ENCODE peak calls at places on chromosomes 3 and 15, in nine cellular contexts. One of them, this sample, is unnamed.
A peak's percentile ranks its signal among the peaks of the same experiment; 100 is the strongest.

GRCh38 chr3:19543212-19543841 is 390.7 kb downstream of the EFHB start:
- DNase-seq in sigmoid colon: no peak
- DNase-seq in fibroblast of pulmonary artery: peak; percentile 0
- DNase-seq in GM06990: peak; percentile 36
- DNase-seq in choroid plexus epithelial cell: no peak
- DNase-seq in Panc1: peak; percentile 8
- DNase-seq in fibroblast of the aortic adventitia: no peak
- DNase-seq in upper lobe of right lung: no peak
- DNase-seq in prostate gland: no peak
- DNase-seq in this sample: no peak

GRCh38 chr3:108972482-108972881 is 18.8 kb upstream of the GUCA1C start:
- DNase-seq in sigmoid colon: no peak
- DNase-seq in fibroblast of pulmonary artery: no peak
- DNase-seq in GM06990: no peak
- DNase-seq in choroid plexus epithelial cell: no peak
- DNase-seq in Panc1: no peak
- DNase-seq in fibroblast of the aortic adventitia: no peak
- DNase-seq in upper lobe of right lung: no peak
- DNase-seq in prostate gland: no peak
- DNase-seq in this sample: no peak

GRCh38 chr15:72202302-72202701 is 4.7 kb upstream of the GRAMD2A start:
- DNase-seq in sigmoid colon: no peak
- DNase-seq in fibroblast of pulmonary artery: no peak
- DNase-seq in GM06990: no peak
- DNase-seq in choroid plexus epithelial cell: no peak
- DNase-seq in Panc1: no peak
- DNase-seq in fibroblast of the aortic adventitia: no peak
- DNase-seq in upper lobe of right lung: no peak
- DNase-seq in prostate gland: no peak
- DNase-seq in this sample: no peak

GRCh38 chr3:16286672-16287604 is 21.9 kb downstream of the OXNAD1 start:
- DNase-seq in sigmoid colon: no peak
- DNase-seq in fibroblast of pulmonary artery: no peak
- DNase-seq in GM06990: no peak
- DNase-seq in choroid plexus epithelial cell: no peak
- DNase-seq in Panc1: no peak
- DNase-seq in fibroblast of the aortic adventitia: no peak
- DNase-seq in upper lobe of right lung: no peak
- DNase-seq in prostate gland: no peak
- DNase-seq in this sample: no peak

GRCh38 chr3:15283702-15284101 is 48.7 kb downstream of the SH3BP5 start:
- DNase-seq in sigmoid colon: no peak
- DNase-seq in fibroblast of pulmonary artery: no peak
- DNase-seq in GM06990: no peak
- DNase-seq in choroid plexus epithelial cell: no peak
- DNase-seq in Panc1: no peak
- DNase-seq in fibroblast of the aortic adventitia: no peak
- DNase-seq in upper lobe of right lung: no peak
- DNase-seq in prostate gland: no peak
- DNase-seq in this sample: no peak

GRCh38 chr3:119413603-119414280 is 49.7 kb downstream of the TMEM39A start:
- DNase-seq in sigmoid colon: no peak
- DNase-seq in fibroblast of pulmonary artery: no peak
- DNase-seq in GM06990: no peak
- DNase-seq in choroid plexus epithelial cell: no peak
- DNase-seq in Panc1: no peak
- DNase-seq in fibroblast of the aortic adventitia: no peak
- DNase-seq in upper lobe of right lung: no peak
- DNase-seq in prostate gland: no peak
- DNase-seq in this sample: no peak

GRCh38 chr15:79595271-79595670 is 163.1 kb downstream of the MINAR1 start:
- DNase-seq in sigmoid colon: no peak
- DNase-seq in fibroblast of pulmonary artery: no peak
- DNase-seq in GM06990: no peak
- DNase-seq in choroid plexus epithelial cell: no peak
- DNase-seq in Panc1: no peak
- DNase-seq in fibroblast of the aortic adventitia: no peak
- DNase-seq in upper lobe of right lung: no peak
- DNase-seq in prostate gland: no peak
- DNase-seq in this sample: no peak

GRCh38 chr15:72184165-72184811 is 13.3 kb downstream of the GRAMD2A start:
- DNase-seq in sigmoid colon: no peak
- DNase-seq in fibroblast of pulmonary artery: no peak
- DNase-seq in GM06990: no peak
- DNase-seq in choroid plexus epithelial cell: peak; percentile 22
- DNase-seq in Panc1: no peak
- DNase-seq in fibroblast of the aortic adventitia: peak; percentile 15
- DNase-seq in upper lobe of right lung: peak; percentile 92
- DNase-seq in prostate gland: no peak
- DNase-seq in this sample: peak; percentile 30

GRCh38 chr15:74203914-74204431 is 1.4 kb upstream of the STRA6 start:
- DNase-seq in sigmoid colon: no peak
- DNase-seq in fibroblast of pulmonary artery: peak; percentile 66
- DNase-seq in GM06990: no peak
- DNase-seq in choroid plexus epithelial cell: peak; percentile 82
- DNase-seq in Panc1: no peak
- DNase-seq in fibroblast of the aortic adventitia: peak; percentile 93
- DNase-seq in upper lobe of right lung: no peak
- DNase-seq in prostate gland: no peak
- DNase-seq in this sample: no peak

GRCh38 chr15:90205886-90206285 is 4.8 kb downstream of the SEMA4B start:
- DNase-seq in sigmoid colon: peak; percentile 72
- DNase-seq in fibroblast of pulmonary artery: no peak
- DNase-seq in GM06990: no peak
- DNase-seq in choroid plexus epithelial cell: no peak
- DNase-seq in Panc1: no peak
- DNase-seq in fibroblast of the aortic adventitia: no peak
- DNase-seq in upper lobe of right lung: no peak
- DNase-seq in prostate gland: no peak
- DNase-seq in this sample: no peak

GRCh38 chr3:64687781-64688515 is at the start of gene ADAMTS9:
- DNase-seq in sigmoid colon: peak; percentile 91
- DNase-seq in fibroblast of pulmonary artery: peak; percentile 85
- DNase-seq in GM06990: no peak
- DNase-seq in choroid plexus epithelial cell: peak; percentile 77
- DNase-seq in Panc1: no peak
- DNase-seq in fibroblast of the aortic adventitia: peak; percentile 53
- DNase-seq in upper lobe of right lung: peak; percentile 88
- DNase-seq in prostate gland: peak; percentile 86
- DNase-seq in this sample: peak; percentile 65

GRCh38 chr3:170868577-170869239 is 1.3 kb downstream of the RPL22L1 start:
- DNase-seq in sigmoid colon: no peak
- DNase-seq in fibroblast of pulmonary artery: no peak
- DNase-seq in GM06990: no peak
- DNase-seq in choroid plexus epithelial cell: no peak
- DNase-seq in Panc1: no peak
- DNase-seq in fibroblast of the aortic adventitia: no peak
- DNase-seq in upper lobe of right lung: no peak
- DNase-seq in prostate gland: no peak
- DNase-seq in this sample: no peak

GRCh38 chr3:196792771-196793170 is 53.1 kb downstream of the PAK2 start:
- DNase-seq in sigmoid colon: no peak
- DNase-seq in fibroblast of pulmonary artery: peak; percentile 60
- DNase-seq in GM06990: no peak
- DNase-seq in choroid plexus epithelial cell: peak; percentile 57
- DNase-seq in Panc1: no peak
- DNase-seq in fibroblast of the aortic adventitia: peak; percentile 62
- DNase-seq in upper lobe of right lung: no peak
- DNase-seq in prostate gland: peak; percentile 68
- DNase-seq in this sample: no peak

GRCh38 chr3:45946307-45946706 is 3.0 kb downstream of the CXCR6 start:
- DNase-seq in sigmoid colon: no peak
- DNase-seq in fibroblast of pulmonary artery: no peak
- DNase-seq in GM06990: no peak
- DNase-seq in choroid plexus epithelial cell: no peak
- DNase-seq in Panc1: no peak
- DNase-seq in fibroblast of the aortic adventitia: no peak
- DNase-seq in upper lobe of right lung: no peak
- DNase-seq in prostate gland: no peak
- DNase-seq in this sample: no peak

GRCh38 chr3:178385280-178385952 is 150.8 kb upstream of the KCNMB2 start:
- DNase-seq in sigmoid colon: no peak
- DNase-seq in fibroblast of pulmonary artery: peak; percentile 66
- DNase-seq in GM06990: no peak
- DNase-seq in choroid plexus epithelial cell: peak; percentile 76
- DNase-seq in Panc1: peak; percentile 32
- DNase-seq in fibroblast of the aortic adventitia: peak; percentile 72
- DNase-seq in upper lobe of right lung: no peak
- DNase-seq in prostate gland: peak; percentile 33
- DNase-seq in this sample: peak; percentile 59

GRCh38 chr3:47416041-47416440 is 35.2 kb downstream of the PTPN23 start:
- DNase-seq in sigmoid colon: peak; percentile 64
- DNase-seq in fibroblast of pulmonary artery: no peak
- DNase-seq in GM06990: no peak
- DNase-seq in choroid plexus epithelial cell: no peak
- DNase-seq in Panc1: no peak
- DNase-seq in fibroblast of the aortic adventitia: no peak
- DNase-seq in upper lobe of right lung: no peak
- DNase-seq in prostate gland: no peak
- DNase-seq in this sample: no peak

GRCh38 chr15:85404922-85405293 is 24.5 kb downstream of the AKAP13 start:
- DNase-seq in sigmoid colon: no peak
- DNase-seq in fibroblast of pulmonary artery: peak; percentile 73
- DNase-seq in GM06990: no peak
- DNase-seq in choroid plexus epithelial cell: no peak
- DNase-seq in Panc1: no peak
- DNase-seq in fibroblast of the aortic adventitia: peak; percentile 76
- DNase-seq in upper lobe of right lung: no peak
- DNase-seq in prostate gland: no peak
- DNase-seq in this sample: no peak

DNA sequence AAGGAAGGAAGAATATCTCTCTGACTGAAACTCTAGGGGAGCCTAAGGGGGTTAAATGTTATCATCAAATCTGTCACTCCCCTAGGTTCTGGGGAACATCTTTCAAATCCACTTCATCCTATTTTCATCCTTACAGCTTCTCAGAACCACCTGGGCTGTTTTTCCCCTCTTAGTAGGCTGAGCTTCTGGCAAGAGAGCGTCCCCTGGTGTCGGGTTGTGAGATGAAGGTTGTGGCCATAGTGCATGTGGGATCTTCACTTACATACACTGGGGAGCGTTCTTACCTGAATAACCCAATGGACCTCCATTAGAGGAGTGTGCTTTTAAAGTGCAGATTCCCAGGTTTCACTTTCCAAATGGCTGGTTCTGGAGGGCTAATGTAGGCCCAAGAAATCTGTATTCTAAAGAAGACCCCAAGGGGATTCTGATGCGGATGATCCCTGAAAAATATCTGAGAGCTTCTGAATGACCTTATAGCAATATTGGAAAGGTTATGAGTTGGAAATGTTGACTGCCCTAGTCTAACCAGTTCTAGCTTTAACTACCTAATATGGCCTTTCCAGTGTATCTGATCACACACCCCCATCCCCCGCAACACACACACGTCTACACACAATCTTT is 663.7 kb downstream of the AGBL1 start:
- DNase-seq in sigmoid colon: no peak
- DNase-seq in fibroblast of pulmonary artery: no peak
- DNase-seq in GM06990: no peak
- DNase-seq in choroid plexus epithelial cell: no peak
- DNase-seq in Panc1: peak; percentile 12
- DNase-seq in fibroblast of the aortic adventitia: no peak
- DNase-seq in upper lobe of right lung: no peak
- DNase-seq in prostate gland: peak; percentile 42
- DNase-seq in this sample: peak; percentile 41
- TF ChIP-seq CTCF in sigmoid colon: peak; percentile 41
- TF ChIP-seq CTCF in fibroblast of pulmonary artery: no peak
- TF ChIP-seq CTCF in GM06990: peak; percentile 66
- TF ChIP-seq CTCF in choroid plexus epithelial cell: peak; percentile 5
- TF ChIP-seq CTCF in Panc1: peak; percentile 70
- TF ChIP-seq CTCF in fibroblast of the aortic adventitia: no peak
- TF ChIP-seq CTCF in upper lobe of right lung: peak; percentile 48
- TF ChIP-seq CTCF in prostate gland: peak; percentile 58
- TF ChIP-seq CTCF in this sample: peak; percentile 75

GRCh38 chr3:161208931-161209330 is 12.2 kb upstream of the NMD3 start:
- DNase-seq in sigmoid colon: no peak
- DNase-seq in fibroblast of pulmonary artery: no peak
- DNase-seq in GM06990: no peak
- DNase-seq in choroid plexus epithelial cell: no peak
- DNase-seq in Panc1: no peak
- DNase-seq in fibroblast of the aortic adventitia: no peak
- DNase-seq in upper lobe of right lung: no peak
- DNase-seq in prostate gland: no peak
- DNase-seq in this sample: no peak
- TF ChIP-seq CTCF in sigmoid colon: no peak
- TF ChIP-seq CTCF in fibroblast of pulmonary artery: no peak
- TF ChIP-seq CTCF in GM06990: no peak
- TF ChIP-seq CTCF in choroid plexus epithelial cell: peak; percentile 6
- TF ChIP-seq CTCF in Panc1: peak; percentile 49
- TF ChIP-seq CTCF in fibroblast of the aortic adventitia: no peak
- TF ChIP-seq CTCF in upper lobe of right lung: no peak
- TF ChIP-seq CTCF in prostate gland: no peak
- TF ChIP-seq CTCF in this sample: no peak

GRCh38 chr15:36008719-36009118 is 462.8 kb upstream of the DPH6 start:
- DNase-seq in sigmoid colon: no peak
- DNase-seq in fibroblast of pulmonary artery: no peak
- DNase-seq in GM06990: no peak
- DNase-seq in choroid plexus epithelial cell: no peak
- DNase-seq in Panc1: no peak
- DNase-seq in fibroblast of the aortic adventitia: no peak
- DNase-seq in upper lobe of right lung: no peak
- DNase-seq in prostate gland: no peak
- DNase-seq in this sample: no peak
- TF ChIP-seq CTCF in sigmoid colon: no peak
- TF ChIP-seq CTCF in fibroblast of pulmonary artery: no peak
- TF ChIP-seq CTCF in GM06990: no peak
- TF ChIP-seq CTCF in choroid plexus epithelial cell: no peak
- TF ChIP-seq CTCF in Panc1: no peak
- TF ChIP-seq CTCF in fibroblast of the aortic adventitia: no peak
- TF ChIP-seq CTCF in upper lobe of right lung: no peak
- TF ChIP-seq CTCF in prostate gland: no peak
- TF ChIP-seq CTCF in this sample: no peak

GRCh38 chr3:188946351-188946750 is 225.4 kb upstream of the TPRG1 start:
- DNase-seq in sigmoid colon: no peak
- DNase-seq in fibroblast of pulmonary artery: no peak
- DNase-seq in GM06990: no peak
- DNase-seq in choroid plexus epithelial cell: no peak
- DNase-seq in Panc1: no peak
- DNase-seq in fibroblast of the aortic adventitia: no peak
- DNase-seq in upper lobe of right lung: no peak
- DNase-seq in prostate gland: no peak
- DNase-seq in this sample: no peak

GRCh38 chr3:188947983-188948657 is 223.7 kb upstream of the TPRG1 start:
- DNase-seq in sigmoid colon: peak; percentile 99
- DNase-seq in fibroblast of pulmonary artery: peak; percentile 100
- DNase-seq in GM06990: no peak
- DNase-seq in choroid plexus epithelial cell: peak; percentile 100
- DNase-seq in Panc1: no peak
- DNase-seq in fibroblast of the aortic adventitia: peak; percentile 98
- DNase-seq in upper lobe of right lung: peak; percentile 94
- DNase-seq in prostate gland: peak; percentile 99
- DNase-seq in this sample: no peak

GRCh38 chr3:188946837-188947236 is 224.9 kb upstream of the TPRG1 start:
- DNase-seq in sigmoid colon: no peak
- DNase-seq in fibroblast of pulmonary artery: no peak
- DNase-seq in GM06990: no peak
- DNase-seq in choroid plexus epithelial cell: no peak
- DNase-seq in Panc1: no peak
- DNase-seq in fibroblast of the aortic adventitia: no peak
- DNase-seq in upper lobe of right lung: no peak
- DNase-seq in prostate gland: no peak
- DNase-seq in this sample: no peak

GRCh38 chr3:188948658-188949400 is 222.9 kb upstream of the TPRG1 start:
- DNase-seq in sigmoid colon: peak; percentile 84
- DNase-seq in fibroblast of pulmonary artery: peak; percentile 99
- DNase-seq in GM06990: no peak
- DNase-seq in choroid plexus epithelial cell: peak; percentile 99
- DNase-seq in Panc1: peak; percentile 62
- DNase-seq in fibroblast of the aortic adventitia: peak; percentile 93
- DNase-seq in upper lobe of right lung: no peak
- DNase-seq in prostate gland: peak; percentile 61
- DNase-seq in this sample: no peak

GRCh38 chr3:188947401-188947982 is 224.3 kb upstream of the TPRG1 start:
- DNase-seq in sigmoid colon: peak; percentile 95
- DNase-seq in fibroblast of pulmonary artery: peak; percentile 87
- DNase-seq in GM06990: no peak
- DNase-seq in choroid plexus epithelial cell: peak; percentile 92
- DNase-seq in Panc1: peak; percentile 88
- DNase-seq in fibroblast of the aortic adventitia: peak; percentile 73
- DNase-seq in upper lobe of right lung: peak; percentile 93
- DNase-seq in prostate gland: peak; percentile 90
- DNase-seq in this sample: peak; percentile 71
- TF ChIP-seq CTCF in sigmoid colon: peak; percentile 64
- TF ChIP-seq CTCF in fibroblast of pulmonary artery: peak; percentile 36
- TF ChIP-seq CTCF in GM06990: no peak
- TF ChIP-seq CTCF in choroid plexus epithelial cell: peak; percentile 53
- TF ChIP-seq CTCF in Panc1: peak; percentile 72
- TF ChIP-seq CTCF in fibroblast of the aortic adventitia: peak; percentile 57
- TF ChIP-seq CTCF in upper lobe of right lung: peak; percentile 35
- TF ChIP-seq CTCF in prostate gland: no peak
- TF ChIP-seq CTCF in this sample: peak; percentile 61

This sample was measured in neural crest cell.